ENCODE peak calls at places on chromosomes 7 and 10, in four cellular contexts. I is PC-9, U is posterior cingulate gyrus, F is LoVo. M is an unnamed sample.

GRCh38 chr10:105797234-105797890 is 1156.3 kb downstream of the SORCS3 start:
- DNase-seq in U (no peak), F (peak; percentile 51), I (no peak), M (peak; percentile 13)

GRCh38 chr10:47240173-47240572 is 59.8 kb upstream of the GDF10 start:
- DNase-seq in F (no peak), I (no peak), U (no peak), M (no peak)

GRCh38 chr7:25845341-25845923 is 306.6 kb upstream of the NFE2L3 start:
- DNase-seq in F (no peak), I (no peak), U (no peak), M (no peak)

GRCh38 chr7:95636140-95636539 is 39.8 kb upstream of the PDK4 start:
- DNase-seq in I (no peak), U (no peak), F (no peak), M (peak; percentile 76)

GRCh38 chr10:34861293-34862004 is 46.4 kb upstream of the PARD3 start:
- DNase-seq in F (peak; percentile 34), I (no peak), U (no peak), M (no peak)

GRCh38 chr10:117646718-117647117 is 104.2 kb downstream of the EMX2 start:
- DNase-seq in F (no peak), I (no peak), U (no peak), M (no peak)

GRCh38 chr7:100367676-100368613 is 5.3 kb upstream of the PILRA start:
- DNase-seq in F (no peak), U (no peak), I (no peak), M (no peak)

GRCh38 chr7:148142660-148143248 is 447.8 kb upstream of the C7orf33 start:
- DNase-seq in F (peak; percentile 51), I (no peak), U (peak; percentile 44), M (peak; percentile 44)

GRCh38 chr10:61663466-61663865 is 737 bp downstream of the CABCOCO1 start:
- DNase-seq in F (no peak), I (no peak), U (no peak), M (no peak)

GRCh38 chr10:79140083-79140793 is 71.5 kb downstream of the ZMIZ1 start:
- DNase-seq in U (no peak), F (no peak), I (no peak), M (peak; percentile 44)

GRCh38 chr7:140525741-140526140 is 46.4 kb upstream of the MKRN1 start:
- DNase-seq in U (no peak), F (peak; percentile 81), I (peak; percentile 65), M (peak; percentile 21)

GRCh38 chr10:115022754-115023153 is 70.4 kb upstream of the ATRNL1 start:
- DNase-seq in U (no peak), F (no peak), I (no peak), M (no peak)

GRCh38 chr7:40873248-40873647 is 738.4 kb downstream of the SUGCT start:
- DNase-seq in U (no peak), I (no peak), F (peak; percentile 68), M (no peak)

GRCh38 chr10:88401671-88402347 is 181.3 kb downstream of the RNLS start:
- DNase-seq in F (peak; percentile 37), U (no peak), I (no peak), M (no peak)

GRCh38 chr7:118003438-118003837 is 130.2 kb upstream of the CTTNBP2 start:
- DNase-seq in U (no peak), F (no peak), I (no peak), M (no peak)

GRCh38 chr10:109992485-109992884 is 15.3 kb upstream of the ADD3 start:
- DNase-seq in I (no peak), F (no peak), U (no peak), M (no peak)

GRCh38 chr10:133295426-133296320 is 13.0 kb downstream of the TUBGCP2 start:
- DNase-seq in F (no peak), U (no peak), I (no peak), M (no peak)

M was measured in RCC 7860.